ENCODE peak calls at places on chromosomes 1 and 21, in four cellular contexts. One of them, this sample, is unnamed.

GRCh38 chr1:66351913-66352312 is 182.0 kb upstream of the SGIP1 start:
- DNase-seq in K562: no peak
- DNase-seq in WTC11: no peak
- DNase-seq in HepG2: no peak
- DNase-seq in this sample: no peak

GRCh38 chr1:151491641-151492040 is 19.5 kb upstream of the CGN start:
- DNase-seq in WTC11: no peak
- DNase-seq in HepG2: no peak
- DNase-seq in K562: no peak
- DNase-seq in this sample: no peak

GRCh38 chr1:207993477-207994445 is 82.8 kb upstream of the CD34 start:
- DNase-seq in HepG2: no peak
- DNase-seq in WTC11: peak
- DNase-seq in K562: peak
- DNase-seq in this sample: no peak

GRCh38 chr1:3762873-3763228 is 9.7 kb upstream of the SMIM1 start:
- DNase-seq in HepG2: no peak
- DNase-seq in K562: no peak
- DNase-seq in WTC11: no peak
- DNase-seq in this sample: no peak

GRCh38 chr21:32994305-32994704 is 31.4 kb upstream of the OLIG2 start:
- DNase-seq in K562: peak
- DNase-seq in WTC11: no peak
- DNase-seq in HepG2: no peak
- DNase-seq in this sample: no peak

GRCh38 chr1:167791281-167792209 is 69.8 kb downstream of the MPZL1 start:
- DNase-seq in HepG2: no peak
- DNase-seq in K562: no peak
- DNase-seq in WTC11: no peak
- DNase-seq in this sample: no peak

GRCh38 chr1:155079487-155080249 is 1.0 kb downstream of the EFNA3 start:
- DNase-seq in WTC11: no peak
- DNase-seq in K562: peak
- DNase-seq in HepG2: no peak
- DNase-seq in this sample: no peak

GRCh38 chr1:35264861-35265260 is 3.6 kb upstream of the ZMYM4 start:
- DNase-seq in WTC11: no peak
- DNase-seq in HepG2: peak
- DNase-seq in K562: no peak
- DNase-seq in this sample: no peak

GRCh38 chr1:97145321-97145956 is 423.9 kb downstream of the PTBP2 start:
- DNase-seq in WTC11: no peak
- DNase-seq in HepG2: no peak
- DNase-seq in K562: no peak
- DNase-seq in this sample: no peak

GRCh38 chr21:27269646-27270045 is 302.8 kb upstream of the ADAMTS5 start:
- DNase-seq in HepG2: no peak
- DNase-seq in WTC11: no peak
- DNase-seq in K562: no peak
- DNase-seq in this sample: no peak

GRCh38 chr1:223153177-223154119 is 10.4 kb upstream of the TLR5 start:
- DNase-seq in WTC11: no peak
- DNase-seq in K562: peak
- DNase-seq in HepG2: no peak
- DNase-seq in this sample: no peak

GRCh38 chr21:26843912-26844257 is 1.3 kb downstream of the ADAMTS1 start:
- DNase-seq in WTC11: no peak
- DNase-seq in HepG2: no peak
- DNase-seq in K562: no peak
- DNase-seq in this sample: no peak

GRCh38 chr1:154726443-154726842 is 118.5 kb upstream of the ADAR start:
- DNase-seq in HepG2: no peak
- DNase-seq in K562: no peak
- DNase-seq in WTC11: no peak
- DNase-seq in this sample: peak

GRCh38 chr1:217036757-217037156 is 313.5 kb upstream of the ESRRG start:
- DNase-seq in K562: no peak
- DNase-seq in WTC11: no peak
- DNase-seq in HepG2: no peak
- DNase-seq in this sample: no peak

GRCh38 chr1:209250970-209251636 is 332.4 kb upstream of the CAMK1G start:
- DNase-seq in HepG2: no peak
- DNase-seq in WTC11: no peak
- DNase-seq in K562: no peak
- DNase-seq in this sample: no peak

GRCh38 chr21:29232601-29233541 is 65.9 kb upstream of the BACH1 start:
- DNase-seq in HepG2: no peak
- DNase-seq in K562: peak
- DNase-seq in WTC11: no peak
- DNase-seq in this sample: no peak

GRCh38 chr1:86339421-86339820 is 56.7 kb downstream of the ODF2L start:
- DNase-seq in HepG2: no peak
- DNase-seq in WTC11: no peak
- DNase-seq in K562: no peak
- DNase-seq in this sample: no peak

GRCh38 chr21:36125513-36126121 is 9.3 kb upstream of the CBR3 start:
- DNase-seq in WTC11: peak
- DNase-seq in K562: peak
- DNase-seq in HepG2: peak
- DNase-seq in this sample: no peak

GRCh38 chr21:25735895-25736597 is 1.3 kb downstream of the GABPA start:
- DNase-seq in HepG2: peak
- DNase-seq in K562: peak
- DNase-seq in WTC11: no peak
- DNase-seq in this sample: no peak

GRCh38 chr1:200518524-200518923 is 102.0 kb downstream of the KIF14 start:
- DNase-seq in HepG2: no peak
- DNase-seq in WTC11: no peak
- DNase-seq in K562: no peak
- DNase-seq in this sample: no peak

GRCh38 chr1:3320246-3321152 is 134.0 kb upstream of the ARHGEF16 start:
- DNase-seq in WTC11: no peak
- DNase-seq in K562: no peak
- DNase-seq in HepG2: peak
- DNase-seq in this sample: no peak

GRCh38 chr1:3898994-3899775 is 887 bp downstream of the C1orf174 start:
- DNase-seq in K562: peak
- DNase-seq in WTC11: no peak
- DNase-seq in HepG2: peak
- DNase-seq in this sample: no peak

GRCh38 chr1:115084902-115085505 is 4.3 kb downstream of the TSPAN2 start:
- DNase-seq in K562: no peak
- DNase-seq in WTC11: no peak
- DNase-seq in HepG2: no peak
- DNase-seq in this sample: no peak

GRCh38 chr1:94772230-94772641 is 47.9 kb upstream of the SLC44A3 start:
- DNase-seq in HepG2: no peak
- DNase-seq in K562: no peak
- DNase-seq in WTC11: no peak
- DNase-seq in this sample: no peak

GRCh38 chr1:168179411-168180147 is 817 bp downstream of the TIPRL start:
- DNase-seq in K562: peak
- DNase-seq in HepG2: no peak
- DNase-seq in WTC11: no peak
- DNase-seq in this sample: no peak

GRCh38 chr1:91165033-91165654 is 143.3 kb upstream of the ZNF644 start:
- DNase-seq in K562: peak
- DNase-seq in WTC11: peak
- DNase-seq in HepG2: peak
- DNase-seq in this sample: peak

DNA sequence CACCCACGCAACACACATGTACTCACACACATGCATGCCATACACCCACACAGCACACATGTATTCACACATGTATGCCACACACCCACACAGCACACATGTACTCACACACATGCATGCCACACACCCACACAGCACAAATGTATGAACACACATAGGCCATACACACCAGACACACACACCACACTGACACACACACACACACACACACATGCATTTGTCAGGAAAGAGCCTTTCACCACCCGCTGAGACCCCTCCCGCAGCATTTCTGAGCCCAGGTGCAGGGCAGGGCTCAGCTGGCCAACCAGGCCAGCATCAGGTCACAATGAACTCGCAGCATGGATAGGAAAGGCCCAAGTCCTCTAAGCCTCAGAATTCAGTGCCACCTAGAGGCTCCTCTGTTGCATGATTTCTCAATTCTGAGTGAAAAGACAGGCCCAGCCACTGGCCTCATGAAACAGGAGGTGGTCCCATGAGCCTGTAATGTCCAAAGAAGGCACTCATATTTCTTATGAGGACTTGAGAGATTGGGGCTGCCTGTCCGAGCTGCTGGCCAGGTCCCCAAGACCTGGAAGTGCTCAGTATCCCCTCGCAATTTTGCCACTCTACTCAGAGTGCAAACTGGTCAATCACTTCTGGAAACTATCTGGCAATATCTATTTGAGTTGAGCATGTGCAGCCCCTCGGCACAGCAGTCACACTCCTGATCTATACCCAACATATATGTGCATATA is 57.3 kb downstream of the PSMG1 start:
- DNase-seq in K562: peak
- DNase-seq in WTC11: peak
- DNase-seq in HepG2: peak
- DNase-seq in this sample: no peak
- TF ChIP-seq ATF3 in K562: no peak
- TF ChIP-seq ATF3 in WTC11: no peak
- TF ChIP-seq ATF3 in HepG2: no peak
- TF ChIP-seq ATF3 in this sample: no peak

GRCh38 chr1:176989023-176989422 is 175.5 kb downstream of the ASTN1 start:
- DNase-seq in K562: no peak
- DNase-seq in HepG2: no peak
- DNase-seq in WTC11: no peak
- DNase-seq in this sample: no peak
- TF ChIP-seq CBFB in K562: no peak
- TF ChIP-seq CBFB in HepG2: no peak
- TF ChIP-seq CBFB in WTC11: no peak
- TF ChIP-seq CBFB in this sample: no peak

DNA sequence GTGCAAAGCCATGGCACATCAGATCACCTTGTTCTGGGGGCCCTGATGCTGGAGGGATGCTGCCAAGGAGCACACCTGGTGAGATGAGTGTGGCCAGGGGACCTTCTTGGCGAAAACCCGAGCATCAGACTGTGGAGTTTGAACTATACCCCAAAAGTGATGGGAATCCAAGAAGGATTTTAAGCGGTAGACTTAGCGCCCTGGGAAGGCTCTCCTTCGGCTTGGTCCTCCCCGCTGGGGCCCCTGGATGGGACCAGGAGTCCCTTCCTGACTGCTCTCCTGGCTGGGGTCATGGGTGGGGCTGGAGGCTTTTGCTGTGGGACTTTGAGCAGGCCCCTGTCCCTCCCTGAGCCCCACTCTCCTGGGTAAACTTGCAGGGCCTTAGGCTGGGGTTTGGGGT is 10.5 kb downstream of the ZNF362 start:
- DNase-seq in HepG2: no peak
- DNase-seq in WTC11: no peak
- DNase-seq in K562: no peak
- DNase-seq in this sample: no peak
- TF ChIP-seq ATF3 in HepG2: no peak
- TF ChIP-seq ATF3 in WTC11: no peak
- TF ChIP-seq ATF3 in K562: no peak
- TF ChIP-seq ATF3 in this sample: no peak

GRCh38 chr1:1616045-1616821 is 933 bp downstream of the MIB2 start:
- DNase-seq in HepG2: no peak
- DNase-seq in WTC11: peak
- DNase-seq in K562: peak
- DNase-seq in this sample: no peak
- TF ChIP-seq CBFB in HepG2: no peak
- TF ChIP-seq CBFB in WTC11: no peak
- TF ChIP-seq CBFB in K562: no peak
- TF ChIP-seq CBFB in this sample: no peak

GRCh38 chr1:211738709-211739301 is 63.4 kb upstream of the NEK2 start:
- DNase-seq in WTC11: no peak
- DNase-seq in HepG2: no peak
- DNase-seq in K562: no peak
- DNase-seq in this sample: no peak

GRCh38 chr1:211735208-211736170 is 60.1 kb upstream of the NEK2 start:
- DNase-seq in WTC11: no peak
- DNase-seq in K562: peak
- DNase-seq in HepG2: peak
- DNase-seq in this sample: no peak

GRCh38 chr1:211738096-211738708 is 62.8 kb upstream of the NEK2 start:
- DNase-seq in WTC11: no peak
- DNase-seq in HepG2: no peak
- DNase-seq in K562: no peak
- DNase-seq in this sample: no peak

GRCh38 chr1:211736351-211736915 is 61.0 kb upstream of the NEK2 start:
- DNase-seq in WTC11: no peak
- DNase-seq in HepG2: no peak
- DNase-seq in K562: no peak
- DNase-seq in this sample: no peak

DNA sequence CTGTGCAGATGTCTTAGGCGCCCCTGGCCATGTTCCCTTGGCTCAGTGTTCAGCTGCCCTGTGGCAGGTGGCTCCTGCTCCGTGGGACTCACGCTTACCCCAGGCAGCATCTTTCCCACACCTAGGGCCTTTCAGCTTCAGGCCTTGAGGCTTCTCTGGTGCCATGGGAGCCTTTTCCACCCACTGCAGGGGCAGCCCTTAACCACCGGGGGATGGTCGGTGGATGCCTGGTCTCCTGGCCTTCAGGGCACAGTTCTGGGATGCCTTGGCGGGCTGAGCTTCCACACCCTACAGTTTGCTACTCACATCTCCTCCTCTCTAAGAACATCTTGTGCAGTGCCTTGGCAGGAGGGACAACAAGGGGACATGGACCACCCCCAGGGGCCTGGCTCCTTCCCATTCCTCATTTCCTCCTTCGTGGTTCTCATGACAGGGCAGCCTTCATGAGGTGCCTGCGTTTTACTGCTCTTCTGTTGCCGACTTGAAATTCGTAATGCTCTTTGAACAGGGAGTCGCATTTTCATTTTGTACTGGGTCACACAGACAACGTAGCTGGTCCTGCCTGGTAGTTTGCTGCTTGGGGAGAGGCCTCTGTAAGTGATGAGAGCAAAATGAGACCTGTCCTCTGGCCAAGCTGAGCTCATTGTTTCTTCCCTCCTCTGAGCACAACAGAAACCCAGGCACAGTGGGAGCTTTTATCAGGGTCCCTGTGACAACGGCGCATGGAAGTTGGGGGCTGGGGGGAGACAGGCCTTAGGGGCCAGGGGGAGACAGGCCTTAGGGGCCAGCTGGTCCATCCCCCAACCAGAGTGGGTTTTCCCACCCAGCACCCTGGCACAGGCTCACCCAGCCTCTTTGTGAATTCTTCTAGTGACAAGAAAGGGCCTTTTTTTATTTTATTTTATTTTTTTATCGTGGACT is 62.0 kb upstream of the NEK2 start:
- DNase-seq in HepG2: no peak
- DNase-seq in WTC11: no peak
- DNase-seq in K562: no peak
- DNase-seq in this sample: no peak
- TF ChIP-seq ATF3 in HepG2: no peak
- TF ChIP-seq ATF3 in WTC11: no peak
- TF ChIP-seq ATF3 in K562: no peak
- TF ChIP-seq ATF3 in this sample: no peak

This sample was measured in GM12878.